ENCODE peak calls at places on chromosomes 11 and 22, in nine cellular contexts. One of them, this sample, is unnamed.

GRCh38 chr11:131423715-131424114 is 53.3 kb downstream of the NTM start:
- DNase-seq in anterior cingulate cortex: no peak
- DNase-seq in C1 segment of cervical spinal cord: no peak
- DNase-seq in ecto neural progenitor cell: no peak
- DNase-seq in ascending aorta: no peak
- DNase-seq in stimulated activated CD4-positive, alpha-beta T cell treated with anti-CD3 and anti-CD28 coated beads, Interleukin-2, amount 100 ng/mL, for 24 hours: no peak
- DNase-seq in iris pigment epithelial cell: no peak
- DNase-seq in ovary: no peak
- DNase-seq in NCI-H1417 treated with DMSO at 0.1 percent for 48 hours: no peak
- DNase-seq in this sample: no peak

GRCh38 chr22:50714150-50714549 is 23.9 kb upstream of the ACR start:
- DNase-seq in anterior cingulate cortex: no peak
- DNase-seq in C1 segment of cervical spinal cord: no peak
- DNase-seq in ecto neural progenitor cell: no peak
- DNase-seq in ascending aorta: no peak
- DNase-seq in stimulated activated CD4-positive, alpha-beta T cell treated with anti-CD3 and anti-CD28 coated beads, Interleukin-2, amount 100 ng/mL, for 24 hours: no peak
- DNase-seq in iris pigment epithelial cell: no peak
- DNase-seq in ovary: no peak
- DNase-seq in NCI-H1417 treated with DMSO at 0.1 percent for 48 hours: no peak
- DNase-seq in this sample: no peak

GRCh38 chr11:32983506-32983905 is 32.2 kb upstream of the DEPDC7 start:
- DNase-seq in anterior cingulate cortex: no peak
- DNase-seq in C1 segment of cervical spinal cord: no peak
- DNase-seq in ecto neural progenitor cell: no peak
- DNase-seq in ascending aorta: no peak
- DNase-seq in stimulated activated CD4-positive, alpha-beta T cell treated with anti-CD3 and anti-CD28 coated beads, Interleukin-2, amount 100 ng/mL, for 24 hours: no peak
- DNase-seq in iris pigment epithelial cell: peak
- DNase-seq in ovary: no peak
- DNase-seq in NCI-H1417 treated with DMSO at 0.1 percent for 48 hours: no peak
- DNase-seq in this sample: no peak

GRCh38 chr11:103609117-103610066 is 427.0 kb upstream of the DDI1 start:
- DNase-seq in anterior cingulate cortex: no peak
- DNase-seq in C1 segment of cervical spinal cord: no peak
- DNase-seq in ecto neural progenitor cell: no peak
- DNase-seq in ascending aorta: no peak
- DNase-seq in stimulated activated CD4-positive, alpha-beta T cell treated with anti-CD3 and anti-CD28 coated beads, Interleukin-2, amount 100 ng/mL, for 24 hours: no peak
- DNase-seq in iris pigment epithelial cell: peak
- DNase-seq in ovary: no peak
- DNase-seq in NCI-H1417 treated with DMSO at 0.1 percent for 48 hours: no peak
- DNase-seq in this sample: no peak

GRCh38 chr11:84396521-84396920 is 1110.4 kb upstream of the CCDC90B start:
- DNase-seq in anterior cingulate cortex: no peak
- DNase-seq in C1 segment of cervical spinal cord: no peak
- DNase-seq in ecto neural progenitor cell: no peak
- DNase-seq in ascending aorta: no peak
- DNase-seq in stimulated activated CD4-positive, alpha-beta T cell treated with anti-CD3 and anti-CD28 coated beads, Interleukin-2, amount 100 ng/mL, for 24 hours: no peak
- DNase-seq in iris pigment epithelial cell: no peak
- DNase-seq in ovary: no peak
- DNase-seq in NCI-H1417 treated with DMSO at 0.1 percent for 48 hours: no peak
- DNase-seq in this sample: no peak

GRCh38 chr11:61526956-61527731 is 18.6 kb downstream of the LRRC10B start:
- DNase-seq in anterior cingulate cortex: no peak
- DNase-seq in C1 segment of cervical spinal cord: no peak
- DNase-seq in ecto neural progenitor cell: no peak
- DNase-seq in ascending aorta: no peak
- DNase-seq in stimulated activated CD4-positive, alpha-beta T cell treated with anti-CD3 and anti-CD28 coated beads, Interleukin-2, amount 100 ng/mL, for 24 hours: no peak
- DNase-seq in iris pigment epithelial cell: no peak
- DNase-seq in ovary: no peak
- DNase-seq in NCI-H1417 treated with DMSO at 0.1 percent for 48 hours: no peak
- DNase-seq in this sample: no peak

GRCh38 chr11:16606784-16607674 is 131.4 kb upstream of the C11orf58 start:
- DNase-seq in anterior cingulate cortex: no peak
- DNase-seq in C1 segment of cervical spinal cord: peak
- DNase-seq in ecto neural progenitor cell: peak
- DNase-seq in ascending aorta: no peak
- DNase-seq in stimulated activated CD4-positive, alpha-beta T cell treated with anti-CD3 and anti-CD28 coated beads, Interleukin-2, amount 100 ng/mL, for 24 hours: no peak
- DNase-seq in iris pigment epithelial cell: no peak
- DNase-seq in ovary: peak
- DNase-seq in NCI-H1417 treated with DMSO at 0.1 percent for 48 hours: no peak
- DNase-seq in this sample: no peak

GRCh38 chr22:26445577-26446275 is 16.7 kb downstream of the ASPHD2 start:
- DNase-seq in anterior cingulate cortex: no peak
- DNase-seq in C1 segment of cervical spinal cord: no peak
- DNase-seq in ecto neural progenitor cell: no peak
- DNase-seq in ascending aorta: no peak
- DNase-seq in stimulated activated CD4-positive, alpha-beta T cell treated with anti-CD3 and anti-CD28 coated beads, Interleukin-2, amount 100 ng/mL, for 24 hours: no peak
- DNase-seq in iris pigment epithelial cell: no peak
- DNase-seq in ovary: no peak
- DNase-seq in NCI-H1417 treated with DMSO at 0.1 percent for 48 hours: no peak
- DNase-seq in this sample: no peak

GRCh38 chr11:134032501-134033091 is 36.3 kb upstream of the JAM3 start:
- DNase-seq in anterior cingulate cortex: peak
- DNase-seq in C1 segment of cervical spinal cord: peak
- DNase-seq in ecto neural progenitor cell: no peak
- DNase-seq in ascending aorta: no peak
- DNase-seq in stimulated activated CD4-positive, alpha-beta T cell treated with anti-CD3 and anti-CD28 coated beads, Interleukin-2, amount 100 ng/mL, for 24 hours: no peak
- DNase-seq in iris pigment epithelial cell: no peak
- DNase-seq in ovary: no peak
- DNase-seq in NCI-H1417 treated with DMSO at 0.1 percent for 48 hours: no peak
- DNase-seq in this sample: no peak

GRCh38 chr11:45092901-45093760 is 53.3 kb upstream of the PRDM11 start:
- DNase-seq in anterior cingulate cortex: no peak
- DNase-seq in C1 segment of cervical spinal cord: no peak
- DNase-seq in ecto neural progenitor cell: peak
- DNase-seq in ascending aorta: no peak
- DNase-seq in stimulated activated CD4-positive, alpha-beta T cell treated with anti-CD3 and anti-CD28 coated beads, Interleukin-2, amount 100 ng/mL, for 24 hours: peak
- DNase-seq in iris pigment epithelial cell: peak
- DNase-seq in ovary: no peak
- DNase-seq in NCI-H1417 treated with DMSO at 0.1 percent for 48 hours: no peak
- DNase-seq in this sample: peak

GRCh38 chr11:34346551-34346950 is 11.3 kb downstream of the ABTB2 start:
- DNase-seq in anterior cingulate cortex: peak
- DNase-seq in C1 segment of cervical spinal cord: no peak
- DNase-seq in ecto neural progenitor cell: no peak
- DNase-seq in ascending aorta: no peak
- DNase-seq in stimulated activated CD4-positive, alpha-beta T cell treated with anti-CD3 and anti-CD28 coated beads, Interleukin-2, amount 100 ng/mL, for 24 hours: no peak
- DNase-seq in iris pigment epithelial cell: peak
- DNase-seq in ovary: no peak
- DNase-seq in NCI-H1417 treated with DMSO at 0.1 percent for 48 hours: no peak
- DNase-seq in this sample: no peak